ENCODE peak calls at places on chromosomes 16 and 17, in five cellular contexts. T is H1, Q is HepG2, C is HCT116, V is GM12878. I is an unnamed sample.

GRCh38 chr17:7570351-7570750 is 8.6 kb downstream of the SENP3 start:
- DNase-seq in T (no peak), Q (no peak), C (no peak), V (no peak), I (no peak)

GRCh38 chr17:9173386-9173983 is 152.2 kb downstream of the NTN1 start:
- DNase-seq in T (no peak), Q (no peak), C (no peak), V (no peak), I (no peak)

GRCh38 chr16:85321856-85322271 is 209.6 kb upstream of the CIBAR2 start:
- DNase-seq in T (no peak), Q (no peak), C (no peak), V (no peak), I (peak; percentile 57)

GRCh38 chr17:64147110-64148016 is 17.4 kb upstream of the ERN1 start:
- DNase-seq in T (no peak), Q (peak; percentile 85), C (no peak), V (no peak), I (no peak)

GRCh38 chr16:88799569-88800276 is 3.9 kb upstream of the CDT1 start:
- DNase-seq in T (no peak), Q (no peak), C (no peak), V (no peak), I (peak; percentile 86)

GRCh38 chr16:85286970-85287814 is 174.9 kb upstream of the CIBAR2 start:
- DNase-seq in T (no peak), Q (no peak), C (no peak), V (no peak), I (peak; percentile 79)

GRCh38 chr16:67857547-67858233 is 10.2 kb upstream of the CENPT start:
- DNase-seq in T (no peak), Q (peak; percentile 96), C (no peak), V (no peak), I (peak; percentile 76)

GRCh38 chr16:81779540-81780320 is 639 bp downstream of the PLCG2 start:
- DNase-seq in T (no peak), Q (no peak), C (no peak), V (no peak), I (no peak)

GRCh38 chr16:54489225-54489781 is 202.7 kb upstream of the IRX3 start:
- DNase-seq in T (no peak), Q (no peak), C (no peak), V (no peak), I (no peak)

GRCh38 chr17:38351412-38352222 is at the start of gene SOCS7:
- DNase-seq in T (peak; percentile 36), Q (peak; percentile 95), C (peak; percentile 84), V (peak; percentile 58), I (peak; percentile 96)
- TF ChIP-seq POLR2AphosphoS5 in T (no peak), Q (peak; percentile 96), C (peak; percentile 95), V (peak; percentile 85), I (peak; percentile 66)

DNA sequence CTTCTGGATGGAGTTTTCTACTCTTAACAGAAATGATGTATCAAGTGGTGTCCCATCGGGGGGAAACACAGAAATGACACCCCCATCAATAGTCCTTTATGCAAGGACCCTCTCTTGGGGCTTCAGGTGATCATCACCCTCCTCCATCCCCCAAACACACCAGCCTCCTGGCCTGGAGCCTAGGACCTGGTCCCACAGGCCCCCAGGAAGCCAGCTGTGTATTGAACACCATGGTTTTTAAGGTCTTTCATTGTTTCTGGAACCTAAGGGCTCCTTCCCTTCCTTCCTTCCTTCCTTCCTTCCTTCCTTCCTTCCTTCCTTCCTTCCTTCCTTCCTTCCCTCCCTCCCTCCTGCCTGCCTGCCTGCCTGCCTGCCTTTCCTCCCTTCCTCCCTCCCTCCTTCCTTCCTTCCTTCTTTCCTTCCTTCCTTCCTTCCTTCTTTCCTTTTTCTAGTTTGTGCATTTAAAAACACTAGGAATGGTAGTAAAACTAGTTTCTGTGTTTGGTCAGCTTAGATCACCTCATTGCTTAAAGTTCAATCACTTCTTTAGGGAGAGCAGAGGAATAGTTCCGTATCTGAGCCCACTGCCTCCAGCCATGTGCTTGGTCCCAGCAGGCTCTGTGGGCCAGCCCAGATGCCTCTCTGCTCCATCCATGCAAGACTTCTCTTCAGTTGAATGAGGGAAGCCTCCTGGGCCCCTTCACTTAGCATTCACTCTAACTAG is 23.6 kb downstream of the ASIC2 start:
- DNase-seq in T (no peak), Q (no peak), C (no peak), V (no peak), I (no peak)
- TF ChIP-seq ZNF274 in T (no peak), Q (no peak), C (no peak), V (no peak), I (no peak)

GRCh38 chr16:70714526-70715112 is 28.8 kb upstream of the MTSS2 start:
- DNase-seq in T (no peak), Q (no peak), C (no peak), V (no peak), I (no peak)

GRCh38 chr16:70713781-70714180 is 27.9 kb upstream of the MTSS2 start:
- DNase-seq in T (no peak), Q (no peak), C (no peak), V (no peak), I (no peak)

GRCh38 chr16:70717065-70717464 is 31.2 kb upstream of the MTSS2 start:
- DNase-seq in T (no peak), Q (no peak), C (no peak), V (no peak), I (no peak)

GRCh38 chr16:70715860-70716357 is 30.1 kb upstream of the MTSS2 start:
- DNase-seq in T (no peak), Q (no peak), C (no peak), V (no peak), I (no peak)

GRCh38 chr16:70715113-70715711 is 29.4 kb upstream of the MTSS2 start:
- DNase-seq in T (no peak), Q (no peak), C (no peak), V (no peak), I (no peak)
- TF ChIP-seq POLR2AphosphoS5 in T (no peak), Q (no peak), C (no peak), V (no peak), I (no peak)

GRCh38 chr17:29687601-29688000 is 64.9 kb upstream of the CORO6 start:
- DNase-seq in T (no peak), Q (no peak), C (no peak), V (no peak), I (no peak)

GRCh38 chr17:29682054-29682453 is 59.3 kb upstream of the CORO6 start:
- DNase-seq in T (no peak), Q (no peak), C (no peak), V (no peak), I (no peak)

GRCh38 chr17:29683481-29683880 is 60.8 kb upstream of the CORO6 start:
- DNase-seq in T (no peak), Q (no peak), C (no peak), V (no peak), I (no peak)

GRCh38 chr17:29686998-29687397 is 64.3 kb upstream of the CORO6 start:
- DNase-seq in T (no peak), Q (no peak), C (no peak), V (no peak), I (no peak)

DNA sequence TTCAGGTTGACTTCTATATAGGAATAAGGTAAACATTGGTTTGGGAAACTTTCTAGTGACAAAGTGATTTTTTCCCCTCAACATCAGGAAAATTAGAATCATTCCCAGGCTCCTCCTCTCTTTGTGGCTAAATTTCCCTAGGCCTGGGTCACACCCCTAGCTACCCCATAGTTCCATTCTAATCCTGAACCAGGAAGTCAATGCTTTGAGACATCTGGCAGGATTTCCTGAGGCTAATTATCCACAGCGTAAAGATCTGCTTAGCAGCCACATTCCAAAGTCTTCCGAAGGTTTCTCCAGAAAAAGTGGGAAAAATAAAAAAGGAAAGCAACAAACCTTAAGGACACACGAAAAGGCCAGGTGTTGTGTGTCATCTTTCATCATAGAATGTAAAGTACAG is 60.3 kb upstream of the CORO6 start:
- DNase-seq in T (no peak), Q (no peak), C (no peak), V (no peak), I (no peak)
- TF ChIP-seq ZNF274 in T (no peak), Q (no peak), C (no peak), V (no peak), I (no peak)

DNA sequence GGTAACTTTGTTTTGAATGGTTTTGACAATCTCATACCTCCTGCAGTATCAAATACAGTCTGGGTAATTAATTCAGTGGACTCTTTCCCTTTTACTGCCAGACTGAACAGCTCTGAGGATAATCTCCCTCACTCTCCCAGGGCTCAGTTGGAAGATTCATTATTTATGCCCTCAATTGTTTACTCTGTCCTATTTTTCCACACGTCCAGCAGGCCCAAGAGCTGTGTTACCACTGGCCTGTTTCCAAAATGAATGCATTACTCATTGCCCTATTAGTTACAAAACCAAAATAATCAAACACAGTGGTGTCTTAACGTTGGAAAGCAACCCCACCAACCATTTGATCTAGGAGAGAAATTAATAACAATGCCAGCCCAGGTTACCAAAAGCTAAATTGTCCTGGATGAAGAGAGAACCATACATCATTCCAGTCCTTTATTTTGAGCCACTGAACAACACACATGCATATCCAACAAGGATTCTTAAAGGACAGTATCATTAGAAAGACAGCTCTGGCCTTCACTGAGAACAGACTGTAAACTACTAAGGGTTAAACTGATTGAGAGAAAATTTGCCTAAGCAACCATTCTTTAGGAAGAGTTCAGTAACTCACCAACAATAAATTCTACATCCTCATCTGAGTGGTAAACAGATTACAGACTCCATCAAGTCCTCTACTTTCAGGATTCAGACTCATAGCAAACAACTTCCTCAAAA is 34.5 kb downstream of the FAM222B start:
- DNase-seq in T (no peak), Q (peak; percentile 68), C (peak; percentile 69), V (no peak), I (no peak)
- TF ChIP-seq POLR2AphosphoS5 in T (no peak), Q (no peak), C (no peak), V (no peak), I (no peak)

DNA sequence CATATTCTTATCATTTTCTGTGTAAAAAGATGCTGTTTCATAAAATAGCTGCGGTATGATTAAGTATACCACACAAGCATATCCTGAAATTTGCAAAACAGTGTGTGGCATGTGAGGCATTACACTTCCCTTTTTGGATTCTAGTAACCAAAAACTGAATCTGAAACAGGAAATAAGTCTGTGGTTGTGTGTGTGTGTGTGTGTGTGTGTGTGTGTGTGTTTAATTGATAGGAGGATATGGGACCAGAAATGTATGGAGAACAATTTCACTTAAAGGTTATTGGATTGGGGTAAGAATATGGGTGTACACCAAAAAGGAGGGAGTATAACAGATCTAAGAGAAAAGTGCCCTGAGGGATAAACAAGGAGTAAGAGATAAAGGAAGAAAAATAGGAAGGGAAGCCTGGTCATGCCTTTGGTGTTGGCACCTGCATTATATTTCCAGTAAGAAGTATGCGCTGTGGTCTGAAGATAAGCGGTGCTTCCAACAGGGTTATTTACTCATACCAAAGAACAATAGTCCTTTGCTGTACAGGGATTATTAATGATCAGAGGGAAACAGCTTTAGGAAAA is 4.0 kb downstream of the LYRM1 start:
- DNase-seq in T (no peak), Q (peak; percentile 40), C (peak; percentile 85), V (peak; percentile 49), I (no peak)
- TF ChIP-seq ZNF274 in T (no peak), Q (no peak), C (no peak), V (no peak), I (no peak)

GRCh38 chr17:44354582-44355309 is 8.9 kb downstream of the FAM171A2 start:
- DNase-seq in T (no peak), Q (no peak), C (no peak), V (no peak), I (no peak)
- TF ChIP-seq POLR2AphosphoS5 in T (no peak), Q (no peak), C (no peak), V (no peak), I (no peak)

GRCh38 chr17:39400547-39401411 is 647 bp downstream of the FBXL20 start:
- DNase-seq in T (no peak), Q (no peak), C (no peak), V (no peak), I (peak; percentile 27)
- TF ChIP-seq ZNF274 in T (no peak), Q (no peak), C (no peak), V (no peak), I (no peak)

GRCh38 chr16:53036066-53036465 is 16.6 kb downstream of the CHD9NB start:
- DNase-seq in T (no peak), Q (no peak), C (no peak), V (no peak), I (no peak)
- TF ChIP-seq POLR2AphosphoS5 in T (no peak), Q (no peak), C (no peak), V (no peak), I (no peak)